ENCODE peak calls at places on chromosomes 7 and 10, in five cellular contexts. O is stomach; T is heart right ventricle; Y is GM23248; A is CD4-positive, alpha-beta memory T cell. D is an unnamed sample.

GRCh38 chr10:113767222-113767621 is 15.7 kb downstream of the PLEKHS1 start:
- DNase-seq in O (no peak), T (no peak), A (no peak), Y (no peak), D (no peak)

GRCh38 chr10:83892737-83893136 is 246.6 kb upstream of the GHITM start:
- DNase-seq in A (no peak), T (no peak), O (no peak), Y (no peak), D (no peak)

GRCh38 chr10:124701881-124702656 is 42.1 kb downstream of the FAM53B start:
- DNase-seq in Y (no peak), T (peak; percentile 66), O (no peak), A (peak; percentile 78), D (peak; percentile 61)

GRCh38 chr7:120966961-120967360 is 16.4 kb downstream of the ING3 start:
- DNase-seq in Y (no peak), O (no peak), T (no peak), A (no peak), D (no peak)

GRCh38 chr10:132627736-132628512 is 90.3 kb downstream of the INPP5A start:
- DNase-seq in Y (peak; percentile 71), O (peak; percentile 47), A (peak; percentile 19), T (peak; percentile 53), D (no peak)

GRCh38 chr7:20219446-20220292 is 2.5 kb upstream of the MACC1 start:
- DNase-seq in Y (peak; percentile 71), T (peak; percentile 55), O (peak; percentile 84), A (no peak), D (peak; percentile 16)

GRCh38 chr10:132168571-132169030 is 18.1 kb upstream of the DPYSL4 start:
- DNase-seq in T (peak; percentile 11), O (no peak), A (no peak), Y (no peak), D (no peak)

GRCh38 chr7:45267262-45267661 is 109.7 kb downstream of the RAMP3 start:
- DNase-seq in O (no peak), A (no peak), Y (peak; percentile 23), T (no peak), D (no peak)

GRCh38 chr10:819326-819725 is 112.2 kb downstream of the LARP4B start:
- DNase-seq in T (no peak), O (no peak), A (no peak), Y (peak; percentile 75), D (no peak)

GRCh38 chr10:15719899-15720634 is at the start of gene ITGA8:
- DNase-seq in T (peak; percentile 38), O (no peak), A (no peak), Y (peak; percentile 50), D (no peak)

GRCh38 chr7:130493275-130493868 is 1.5 kb downstream of the MEST start:
- DNase-seq in Y (peak; percentile 53), T (no peak), A (no peak), O (no peak), D (no peak)

GRCh38 chr7:121376982-121377381 is 19.1 kb downstream of the FAM3C start:
- DNase-seq in T (no peak), Y (no peak), O (no peak), A (no peak), D (no peak)

GRCh38 chr7:93799750-93800357 is 90.7 kb downstream of the TFPI2 start:
- DNase-seq in T (no peak), O (no peak), Y (peak; percentile 44), A (no peak), D (no peak)

GRCh38 chr10:58178811-58179210 is 88.9 kb downstream of the IPMK start:
- DNase-seq in A (no peak), T (no peak), O (no peak), Y (peak; percentile 25), D (no peak)

GRCh38 chr10:113067516-113067915 is 117.5 kb downstream of the TCF7L2 start:
- DNase-seq in T (no peak), O (no peak), Y (no peak), A (no peak), D (no peak)

GRCh38 chr10:123564631-123565030 is 101.5 kb upstream of the GPR26 start:
- DNase-seq in A (no peak), T (no peak), Y (no peak), O (no peak), D (no peak)

GRCh38 chr10:61592581-61592980 is 70.1 kb upstream of the CABCOCO1 start:
- DNase-seq in O (peak; percentile 25), A (no peak), T (no peak), Y (peak; percentile 16), D (no peak)

GRCh38 chr10:64201936-64202335 is 680.7 kb downstream of the REEP3 start:
- DNase-seq in T (no peak), O (no peak), A (no peak), Y (no peak), D (no peak)

GRCh38 chr10:109780997-109781396 is 142.3 kb downstream of the XPNPEP1 start:
- DNase-seq in A (no peak), O (no peak), Y (no peak), T (no peak), D (no peak)

GRCh38 chr10:32957341-32958084 is 517 bp downstream of the ITGB1 start:
- DNase-seq in A (peak; percentile 50), T (peak; percentile 66), O (peak; percentile 48), Y (peak; percentile 80), D (peak; percentile 9)

GRCh38 chr10:123852411-123852951 is 39.1 kb downstream of the CPXM2 start:
- DNase-seq in T (no peak), A (no peak), O (no peak), Y (no peak), D (no peak)

GRCh38 chr7:65832281-65832680 is 40.6 kb upstream of the VKORC1L1 start:
- DNase-seq in A (no peak), T (no peak), O (no peak), Y (peak; percentile 39), D (no peak)

GRCh38 chr10:91251430-91252056 is 31.1 kb downstream of the PCGF5 start:
- DNase-seq in T (no peak), O (peak; percentile 61), Y (peak; percentile 76), A (peak; percentile 50), D (peak; percentile 5)

DNA sequence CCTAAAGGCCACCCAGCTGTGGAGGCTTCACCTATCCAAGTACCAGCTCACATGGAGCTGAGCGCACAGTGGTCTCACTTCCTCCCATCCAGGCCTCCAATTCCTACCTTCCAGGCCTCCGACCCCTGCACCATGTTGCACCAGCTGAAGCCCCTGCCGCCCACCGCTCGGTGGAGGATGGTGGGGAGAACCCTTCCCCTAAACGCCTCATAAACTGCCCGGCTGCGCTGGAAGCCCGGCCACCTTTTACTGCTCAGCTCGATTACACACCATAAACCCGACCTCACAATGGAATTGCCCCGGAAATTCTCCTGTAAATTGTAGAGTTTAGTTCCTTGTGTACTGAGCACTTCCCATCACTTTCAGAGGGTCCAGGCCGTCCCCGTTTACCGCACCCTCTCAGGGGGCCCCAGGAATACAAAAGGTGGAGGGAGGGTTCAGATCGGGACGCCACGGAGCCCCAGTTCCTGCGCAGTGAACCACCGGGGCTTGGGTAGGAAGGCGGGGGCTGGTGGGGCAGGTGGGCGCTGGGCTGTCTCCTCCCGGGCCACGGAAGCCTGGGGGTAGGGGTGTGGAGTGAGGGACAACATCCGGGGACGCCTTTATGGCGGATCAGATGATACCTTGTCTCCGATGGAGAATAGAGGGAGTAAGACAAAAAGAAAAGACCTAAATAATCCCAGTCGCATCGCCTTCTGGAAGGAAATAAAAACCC is 1.4 kb upstream of the HOXA7 start:
- DNase-seq in A (no peak), O (peak; percentile 11), Y (no peak), T (no peak), D (no peak)
- H3K27ac ChIP-seq in A (no peak overlapping the region), O (no peak overlapping the region), Y (no peak overlapping the region), T (no peak overlapping the region), D (no peak overlapping the region)

GRCh38 chr7:48096273-48096672 is 7.2 kb downstream of the UPP1 start:
- DNase-seq in T (no peak), Y (no peak), O (no peak), A (no peak), D (no peak)
- H3K4me1 ChIP-seq in T (no peaks in the 10 kb centered on the region), Y (peaks cover 43% of the 10 kb centered on the region), O (no peaks in the 10 kb centered on the region), A (peaks cover 99% of the 10 kb centered on the region), D (peaks cover 70% of the 10 kb centered on the region)

GRCh38 chr10:95401704-95402469 is 111.1 kb upstream of the PDLIM1 start:
- DNase-seq in O (no peak), Y (no peak), T (no peak), A (no peak), D (no peak)
- H3K27ac ChIP-seq in O (peak overlapping the region; percentile 79), Y (no peak overlapping the region), T (no peak overlapping the region), A (no peak overlapping the region), D (no peak overlapping the region)

DNA sequence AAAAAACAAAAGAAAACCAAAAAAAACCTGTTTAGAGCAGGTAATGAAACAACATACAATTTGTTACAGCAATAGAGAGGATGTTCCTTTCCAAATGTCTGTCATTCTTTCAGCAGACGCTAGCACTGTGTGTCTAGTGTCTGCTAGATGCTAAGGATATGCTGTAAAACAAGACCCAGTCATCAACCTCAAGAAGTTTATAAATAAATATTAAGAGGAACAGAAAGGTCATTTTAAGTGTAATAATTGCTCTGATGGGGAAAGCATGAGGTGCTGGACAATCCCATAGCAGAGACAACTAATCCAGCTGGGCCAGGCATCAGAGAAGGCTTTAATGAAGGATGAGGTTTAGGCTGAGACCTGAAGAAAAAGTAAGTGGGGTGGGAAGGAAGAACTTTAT is 23.3 kb upstream of the ASCC1 start:
- DNase-seq in O (no peak), A (no peak), Y (no peak), T (no peak), D (no peak)
- H3K4me1 ChIP-seq in O (peaks cover 37% of the 10 kb centered on the region), A (peaks cover 20% of the 10 kb centered on the region), Y (peaks cover 11% of the 10 kb centered on the region), T (peaks cover 15% of the 10 kb centered on the region), D (peaks cover 23% of the 10 kb centered on the region)

GRCh38 chr10:50436805-50437204 is 185.5 kb upstream of the ASAH2 start:
- DNase-seq in Y (no peak), O (no peak), T (no peak), A (no peak), D (no peak)

GRCh38 chr10:50431791-50432190 is 180.5 kb upstream of the ASAH2 start:
- DNase-seq in A (no peak), Y (peak; percentile 70), T (no peak), O (no peak), D (no peak)

GRCh38 chr10:50432206-50432605 is 180.9 kb upstream of the ASAH2 start:
- DNase-seq in A (no peak), T (no peak), Y (peak; percentile 28), O (no peak), D (no peak)

GRCh38 chr10:50431118-50431517 is 179.8 kb upstream of the ASAH2 start:
- DNase-seq in O (no peak), A (no peak), T (no peak), Y (peak; percentile 88), D (no peak)

GRCh38 chr10:50432610-50433009 is 181.3 kb upstream of the ASAH2 start:
- DNase-seq in T (no peak), A (no peak), Y (no peak), O (no peak), D (no peak)
- H3K27ac ChIP-seq in T (no peak overlapping the region), A (no peak overlapping the region), Y (no peak overlapping the region), O (no peak overlapping the region), D (no peak overlapping the region)

GRCh38 chr7:142799483-142799882 is 28.7 kb downstream of the PRSS2 start:
- DNase-seq in T (no peak), O (no peak), A (no peak), Y (no peak), D (no peak)

GRCh38 chr7:142800699-142801260 is 30.0 kb downstream of the PRSS2 start:
- DNase-seq in O (no peak), A (no peak), T (no peak), Y (no peak), D (no peak)

GRCh38 chr7:142798451-142799438 is 28.0 kb downstream of the PRSS2 start:
- DNase-seq in T (no peak), A (peak; percentile 64), Y (no peak), O (no peak), D (peak; percentile 61)

GRCh38 chr7:142801601-142802295 is 31.0 kb downstream of the PRSS2 start:
- DNase-seq in T (no peak), Y (no peak), A (no peak), O (no peak), D (no peak)

GRCh38 chr7:142800103-142800502 is 29.3 kb downstream of the PRSS2 start:
- DNase-seq in O (no peak), Y (no peak), T (no peak), A (peak; percentile 66), D (peak; percentile 57)
- H3K4me1 ChIP-seq in O (peaks cover 21% of the 10 kb centered on the region), Y (peaks cover 4% of the 10 kb centered on the region), T (peaks cover 8% of the 10 kb centered on the region), A (peaks cover 68% of the 10 kb centered on the region), D (peaks cover 69% of the 10 kb centered on the region)

D was measured in CD8-positive, alpha-beta memory T cell.